ENCODE peak calls at places on chromosomes 7 and 10, in four cellular contexts. U is GM18507, B is RWPE2, L is head of caudate nucleus. R is an unnamed sample.

GRCh38 chr10:113484487-113484886 is 68.4 kb upstream of the HABP2 start:
- DNase-seq in U (no peak), B (no peak), L (no peak), R (no peak)

GRCh38 chr7:44750921-44751571 is 2.4 kb downstream of the ZMIZ2 start:
- DNase-seq in U (no peak), B (no peak), L (no peak), R (peak)

GRCh38 chr7:78055579-78055978 is 257.0 kb downstream of the PHTF2 start:
- DNase-seq in U (no peak), B (no peak), L (no peak), R (no peak)

GRCh38 chr10:102629661-102630614 is 14.3 kb upstream of the TRIM8 start:
- DNase-seq in U (no peak), B (no peak), L (no peak), R (no peak)

GRCh38 chr7:135193615-135194081 is 17.7 kb downstream of the WDR91 start:
- DNase-seq in U (no peak), B (no peak), L (no peak), R (no peak)

GRCh38 chr7:100880645-100881044 is 5.7 kb downstream of the SRRT start:
- DNase-seq in U (no peak), B (no peak), L (no peak), R (no peak)

GRCh38 chr10:124150189-124150806 is 56.9 kb upstream of the CHST15 start:
- DNase-seq in U (no peak), B (no peak), L (no peak), R (no peak)

GRCh38 chr7:987909-988308 is 4.9 kb downstream of the CYP2W1 start:
- DNase-seq in U (no peak), B (no peak), L (no peak), R (no peak)

GRCh38 chr7:134141868-134142264 is 14.7 kb downstream of the LRGUK start:
- DNase-seq in U (no peak), B (no peak), L (no peak), R (no peak)

GRCh38 chr10:29881336-29881751 is 178.0 kb downstream of the JCAD start:
- DNase-seq in U (no peak), B (no peak), L (no peak), R (no peak)

GRCh38 chr10:113053881-113054280 is 103.8 kb downstream of the TCF7L2 start:
- DNase-seq in U (no peak), B (no peak), L (no peak), R (no peak)

GRCh38 chr7:112009081-112009480 is 197.1 kb downstream of the DOCK4 start:
- DNase-seq in U (no peak), B (no peak), L (no peak), R (no peak)

GRCh38 chr10:127133225-127133624 is 63.2 kb downstream of the INSYN2A start:
- DNase-seq in U (no peak), B (no peak), L (no peak), R (no peak)

GRCh38 chr10:129959544-129960492 is 4.3 kb downstream of the EBF3 start:
- DNase-seq in U (no peak), B (no peak), L (no peak), R (no peak)

GRCh38 chr7:443279-443833 is 76.3 kb downstream of the PDGFA start:
- DNase-seq in U (no peak), B (no peak), L (no peak), R (no peak)

GRCh38 chr10:94006591-94007550 is 13.1 kb downstream of the PLCE1 start:
- DNase-seq in U (no peak), B (no peak), L (no peak), R (no peak)

GRCh38 chr7:29806131-29806792 is at the start of gene WIPF3:
- DNase-seq in U (no peak), B (peak), L (peak), R (peak)

GRCh38 chr7:148262721-148263229 is 327.8 kb upstream of the C7orf33 start:
- DNase-seq in U (peak), B (no peak), L (peak), R (peak)

GRCh38 chr7:114426824-114427223 is 12.2 kb downstream of the FOXP2 start:
- DNase-seq in U (no peak), B (no peak), L (no peak), R (no peak)

GRCh38 chr10:43265799-43266721 is 805 bp downstream of the RASGEF1A start:
- DNase-seq in U (no peak), B (peak), L (no peak), R (peak)

GRCh38 chr7:115117748-115118147 is 195.9 kb downstream of the MDFIC start:
- DNase-seq in U (no peak), B (no peak), L (no peak), R (no peak)

GRCh38 chr7:128886391-128887168 is 23.9 kb downstream of the ATP6V1F start:
- DNase-seq in U (no peak), B (peak), L (no peak), R (no peak)

GRCh38 chr7:26688936-26689506 is 175.4 kb downstream of the SKAP2 start:
- DNase-seq in U (no peak), B (no peak), L (no peak), R (no peak)

GRCh38 chr7:90828601-90829000 is 232.5 kb downstream of the CDK14 start:
- DNase-seq in U (no peak), B (no peak), L (no peak), R (no peak)

GRCh38 chr7:157138424-157139141 is at the start of gene UBE3C:
- DNase-seq in U (peak), B (peak), L (peak), R (peak)

GRCh38 chr10:102645388-102645740 is 1.1 kb downstream of the TRIM8 start:
- DNase-seq in U (no peak), B (no peak), L (peak), R (peak)

GRCh38 chr10:126946746-126947145 is 41.5 kb downstream of the DOCK1 start:
- DNase-seq in U (no peak), B (no peak), L (no peak), R (no peak)

GRCh38 chr7:636396-636795 is 90.1 kb upstream of the DNAAF5 start:
- DNase-seq in U (no peak), B (no peak), L (peak), R (no peak)

GRCh38 chr7:132275811-132276210 is 300.5 kb downstream of the PLXNA4 start:
- DNase-seq in U (no peak), B (no peak), L (no peak), R (no peak)

GRCh38 chr7:76054129-76055120 is 6.5 kb downstream of the MDH2 start:
- DNase-seq in U (no peak), B (no peak), L (no peak), R (no peak)

GRCh38 chr10:99341248-99341647 is 12.1 kb downstream of the CNNM1 start:
- DNase-seq in U (no peak), B (no peak), L (no peak), R (no peak)

GRCh38 chr7:102412548-102412947 is 16.4 kb downstream of the PRKRIP1 start:
- DNase-seq in U (no peak), B (no peak), L (peak), R (no peak)

R was measured in left lobe of liver.